ENCODE peak calls at places on chromosomes 6 and 20, in seven cellular contexts. One of them, this sample, is unnamed.

GRCh38 chr6:55047433-55048044 is 126.8 kb upstream of the HCRTR2 start:
- DNase-seq in GM10248: peak; percentile 16
- DNase-seq in cardiac fibroblast: no peak
- DNase-seq in coronary artery: no peak
- DNase-seq in foreskin fibroblast: no peak
- DNase-seq in heart left ventricle: no peak
- DNase-seq in ovary: no peak
- DNase-seq in this sample: no peak

GRCh38 chr20:4961746-4962145 is 39.6 kb downstream of the SLC23A2 start:
- DNase-seq in GM10248: no peak
- DNase-seq in cardiac fibroblast: peak; percentile 80
- DNase-seq in coronary artery: no peak
- DNase-seq in foreskin fibroblast: peak; percentile 71
- DNase-seq in heart left ventricle: no peak
- DNase-seq in ovary: no peak
- DNase-seq in this sample: no peak

GRCh38 chr6:127980996-127981395 is 80.1 kb upstream of the THEMIS start:
- DNase-seq in GM10248: no peak
- DNase-seq in cardiac fibroblast: no peak
- DNase-seq in coronary artery: no peak
- DNase-seq in foreskin fibroblast: no peak
- DNase-seq in heart left ventricle: no peak
- DNase-seq in ovary: no peak
- DNase-seq in this sample: no peak

GRCh38 chr20:48354320-48355263 is 473.2 kb downstream of the PREX1 start:
- DNase-seq in GM10248: no peak
- DNase-seq in cardiac fibroblast: no peak
- DNase-seq in coronary artery: no peak
- DNase-seq in foreskin fibroblast: no peak
- DNase-seq in heart left ventricle: no peak
- DNase-seq in ovary: no peak
- DNase-seq in this sample: no peak

GRCh38 chr20:1330075-1330830 is 1.3 kb upstream of the SDCBP2 start:
- DNase-seq in GM10248: no peak
- DNase-seq in cardiac fibroblast: peak; percentile 87
- DNase-seq in coronary artery: peak; percentile 78
- DNase-seq in foreskin fibroblast: no peak
- DNase-seq in heart left ventricle: peak; percentile 82
- DNase-seq in ovary: no peak
- DNase-seq in this sample: no peak

GRCh38 chr6:108736832-108737231 is 111.4 kb upstream of the ARMC2 start:
- DNase-seq in GM10248: no peak
- DNase-seq in cardiac fibroblast: peak; percentile 86
- DNase-seq in coronary artery: peak; percentile 85
- DNase-seq in foreskin fibroblast: peak; percentile 91
- DNase-seq in heart left ventricle: no peak
- DNase-seq in ovary: no peak
- DNase-seq in this sample: peak; percentile 38

GRCh38 chr6:56745081-56745480 is 102.4 kb upstream of the DST start:
- DNase-seq in GM10248: no peak
- DNase-seq in cardiac fibroblast: no peak
- DNase-seq in coronary artery: no peak
- DNase-seq in foreskin fibroblast: no peak
- DNase-seq in heart left ventricle: no peak
- DNase-seq in ovary: no peak
- DNase-seq in this sample: no peak

GRCh38 chr6:16278750-16279149 is 40.4 kb downstream of the GMPR start:
- DNase-seq in GM10248: no peak
- DNase-seq in cardiac fibroblast: no peak
- DNase-seq in coronary artery: no peak
- DNase-seq in foreskin fibroblast: no peak
- DNase-seq in heart left ventricle: no peak
- DNase-seq in ovary: no peak
- DNase-seq in this sample: no peak

GRCh38 chr6:25882066-25882496 is 8.0 kb upstream of the SLC17A3 start:
- DNase-seq in GM10248: peak; percentile 12
- DNase-seq in cardiac fibroblast: no peak
- DNase-seq in coronary artery: no peak
- DNase-seq in foreskin fibroblast: peak; percentile 8
- DNase-seq in heart left ventricle: peak; percentile 16
- DNase-seq in ovary: no peak
- DNase-seq in this sample: no peak

GRCh38 chr6:11006060-11006459 is 38.0 kb downstream of the ELOVL2 start:
- DNase-seq in GM10248: no peak
- DNase-seq in cardiac fibroblast: no peak
- DNase-seq in coronary artery: no peak
- DNase-seq in foreskin fibroblast: peak; percentile 25
- DNase-seq in heart left ventricle: no peak
- DNase-seq in ovary: no peak
- DNase-seq in this sample: no peak

GRCh38 chr6:141956046-141956761 is 176.5 kb upstream of the GJE1 start:
- DNase-seq in GM10248: no peak
- DNase-seq in cardiac fibroblast: peak; percentile 27
- DNase-seq in coronary artery: no peak
- DNase-seq in foreskin fibroblast: peak; percentile 41
- DNase-seq in heart left ventricle: peak; percentile 24
- DNase-seq in ovary: peak; percentile 23
- DNase-seq in this sample: no peak

GRCh38 chr20:52539891-52540290 is 348.3 kb upstream of the ZFP64 start:
- DNase-seq in GM10248: no peak
- DNase-seq in cardiac fibroblast: no peak
- DNase-seq in coronary artery: no peak
- DNase-seq in foreskin fibroblast: no peak
- DNase-seq in heart left ventricle: no peak
- DNase-seq in ovary: no peak
- DNase-seq in this sample: no peak

GRCh38 chr6:37525460-37526357 is 26.0 kb upstream of the CCDC167 start:
- DNase-seq in GM10248: peak; percentile 53
- DNase-seq in cardiac fibroblast: peak; percentile 34
- DNase-seq in coronary artery: no peak
- DNase-seq in foreskin fibroblast: peak; percentile 43
- DNase-seq in heart left ventricle: peak; percentile 7
- DNase-seq in ovary: no peak
- DNase-seq in this sample: no peak

GRCh38 chr6:69622230-69622629 is 174.6 kb downstream of the LMBRD1 start:
- DNase-seq in GM10248: no peak
- DNase-seq in cardiac fibroblast: no peak
- DNase-seq in coronary artery: no peak
- DNase-seq in foreskin fibroblast: no peak
- DNase-seq in heart left ventricle: no peak
- DNase-seq in ovary: no peak
- DNase-seq in this sample: no peak

GRCh38 chr20:30502670-30503069 is 754.8 kb upstream of the DEFB115 start:
- DNase-seq in GM10248: no peak
- DNase-seq in cardiac fibroblast: no peak
- DNase-seq in coronary artery: no peak
- DNase-seq in foreskin fibroblast: no peak
- DNase-seq in heart left ventricle: no peak
- DNase-seq in ovary: no peak
- DNase-seq in this sample: no peak

GRCh38 chr6:74785236-74785635 is 420.6 kb downstream of the COL12A1 start:
- DNase-seq in GM10248: no peak
- DNase-seq in cardiac fibroblast: peak; percentile 18
- DNase-seq in coronary artery: no peak
- DNase-seq in foreskin fibroblast: peak; percentile 64
- DNase-seq in heart left ventricle: no peak
- DNase-seq in ovary: no peak
- DNase-seq in this sample: no peak

GRCh38 chr20:58402305-58402704 is 13.3 kb downstream of the VAPB start:
- DNase-seq in GM10248: no peak
- DNase-seq in cardiac fibroblast: no peak
- DNase-seq in coronary artery: no peak
- DNase-seq in foreskin fibroblast: no peak
- DNase-seq in heart left ventricle: no peak
- DNase-seq in ovary: no peak
- DNase-seq in this sample: no peak

GRCh38 chr6:5053864-5054426 is 31.2 kb upstream of the PPP1R3G start:
- DNase-seq in GM10248: no peak
- DNase-seq in cardiac fibroblast: no peak
- DNase-seq in coronary artery: no peak
- DNase-seq in foreskin fibroblast: peak; percentile 78
- DNase-seq in heart left ventricle: no peak
- DNase-seq in ovary: no peak
- DNase-seq in this sample: no peak

GRCh38 chr20:23370873-23371272 is 8.9 kb downstream of the GZF1 start:
- DNase-seq in GM10248: no peak
- DNase-seq in cardiac fibroblast: no peak
- DNase-seq in coronary artery: no peak
- DNase-seq in foreskin fibroblast: no peak
- DNase-seq in heart left ventricle: no peak
- DNase-seq in ovary: no peak
- DNase-seq in this sample: no peak

GRCh38 chr6:158002951-158003853 is 21.5 kb downstream of the SYNJ2 start:
- DNase-seq in GM10248: no peak
- DNase-seq in cardiac fibroblast: peak; percentile 95
- DNase-seq in coronary artery: peak; percentile 88
- DNase-seq in foreskin fibroblast: peak; percentile 79
- DNase-seq in heart left ventricle: peak; percentile 77
- DNase-seq in ovary: peak; percentile 71
- DNase-seq in this sample: peak; percentile 87

GRCh38 chr20:54221996-54222890 is 14.4 kb downstream of the PFDN4 start:
- DNase-seq in GM10248: no peak
- DNase-seq in cardiac fibroblast: no peak
- DNase-seq in coronary artery: no peak
- DNase-seq in foreskin fibroblast: peak; percentile 17
- DNase-seq in heart left ventricle: peak; percentile 39
- DNase-seq in ovary: no peak
- DNase-seq in this sample: no peak

GRCh38 chr6:16200231-16200941 is 38.0 kb upstream of the GMPR start:
- DNase-seq in GM10248: no peak
- DNase-seq in cardiac fibroblast: peak; percentile 4
- DNase-seq in coronary artery: no peak
- DNase-seq in foreskin fibroblast: peak; percentile 43
- DNase-seq in heart left ventricle: no peak
- DNase-seq in ovary: no peak
- DNase-seq in this sample: no peak

GRCh38 chr20:51492167-51493092 is 50.1 kb downstream of the NFATC2 start:
- DNase-seq in GM10248: no peak
- DNase-seq in cardiac fibroblast: peak; percentile 50
- DNase-seq in coronary artery: peak; percentile 74
- DNase-seq in foreskin fibroblast: peak; percentile 34
- DNase-seq in heart left ventricle: peak; percentile 84
- DNase-seq in ovary: peak; percentile 94
- DNase-seq in this sample: no peak

GRCh38 chr6:107489636-107490567 is at the start of gene SOBP:
- DNase-seq in GM10248: peak; percentile 45
- DNase-seq in cardiac fibroblast: peak; percentile 38
- DNase-seq in coronary artery: peak; percentile 76
- DNase-seq in foreskin fibroblast: peak; percentile 69
- DNase-seq in heart left ventricle: peak; percentile 84
- DNase-seq in ovary: peak; percentile 88
- DNase-seq in this sample: no peak
- TF ChIP-seq CTCF in GM10248: no peak
- TF ChIP-seq CTCF in cardiac fibroblast: no peak
- TF ChIP-seq CTCF in coronary artery: no peak
- TF ChIP-seq CTCF in foreskin fibroblast: no peak
- TF ChIP-seq CTCF in heart left ventricle: no peak
- TF ChIP-seq CTCF in ovary: no peak
- TF ChIP-seq CTCF in this sample: no peak

GRCh38 chr6:159610881-159611280 is 82.2 kb downstream of the SOD2 start:
- DNase-seq in GM10248: no peak
- DNase-seq in cardiac fibroblast: no peak
- DNase-seq in coronary artery: no peak
- DNase-seq in foreskin fibroblast: no peak
- DNase-seq in heart left ventricle: no peak
- DNase-seq in ovary: no peak
- DNase-seq in this sample: no peak

GRCh38 chr6:159606786-159607185 is 86.3 kb downstream of the SOD2 start:
- DNase-seq in GM10248: no peak
- DNase-seq in cardiac fibroblast: peak; percentile 10
- DNase-seq in coronary artery: no peak
- DNase-seq in foreskin fibroblast: peak; percentile 47
- DNase-seq in heart left ventricle: no peak
- DNase-seq in ovary: no peak
- DNase-seq in this sample: no peak

GRCh38 chr6:159604443-159604956 is 88.5 kb downstream of the SOD2 start:
- DNase-seq in GM10248: no peak
- DNase-seq in cardiac fibroblast: no peak
- DNase-seq in coronary artery: no peak
- DNase-seq in foreskin fibroblast: no peak
- DNase-seq in heart left ventricle: no peak
- DNase-seq in ovary: no peak
- DNase-seq in this sample: no peak

GRCh38 chr6:159609813-159610212 is 83.2 kb downstream of the SOD2 start:
- DNase-seq in GM10248: no peak
- DNase-seq in cardiac fibroblast: no peak
- DNase-seq in coronary artery: no peak
- DNase-seq in foreskin fibroblast: peak; percentile 83
- DNase-seq in heart left ventricle: peak; percentile 36
- DNase-seq in ovary: no peak
- DNase-seq in this sample: no peak

DNA sequence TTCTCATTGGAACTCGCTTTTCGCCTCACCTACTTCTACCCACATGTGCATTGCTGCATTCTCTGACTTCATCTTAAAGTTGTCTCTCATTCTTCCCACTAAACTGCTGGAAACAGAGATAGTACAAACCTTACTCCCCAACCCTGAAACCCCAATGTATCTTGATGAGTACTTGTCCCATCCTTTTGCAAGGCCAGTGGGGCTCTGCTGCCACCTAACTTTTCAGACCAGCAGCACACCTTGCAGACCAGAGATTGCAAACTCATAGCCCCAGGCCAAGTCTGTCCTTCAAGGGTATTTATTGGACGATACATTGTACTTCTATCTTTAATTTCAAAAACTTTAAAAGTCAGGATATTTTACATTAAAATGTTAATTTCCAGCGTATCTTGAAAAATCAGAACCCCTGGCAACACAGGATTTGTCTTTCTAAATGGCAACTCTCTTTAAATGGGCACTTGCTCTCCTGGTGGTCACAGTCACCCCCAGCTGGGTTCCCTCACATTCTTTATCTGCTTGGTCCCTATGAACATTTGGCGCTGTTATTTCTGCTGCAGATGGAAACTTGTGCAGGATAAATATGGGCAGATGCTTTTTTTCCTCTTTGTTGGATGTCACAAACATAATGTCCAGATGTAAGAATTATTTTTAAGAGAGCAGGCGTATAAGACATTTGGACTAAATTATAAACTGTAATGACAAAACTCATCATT is 83.9 kb downstream of the SOD2 start:
- DNase-seq in GM10248: peak; percentile 57
- DNase-seq in cardiac fibroblast: peak; percentile 48
- DNase-seq in coronary artery: no peak
- DNase-seq in foreskin fibroblast: peak; percentile 62
- DNase-seq in heart left ventricle: no peak
- DNase-seq in ovary: no peak
- DNase-seq in this sample: peak; percentile 9
- TF ChIP-seq CTCF in GM10248: peak; percentile 66
- TF ChIP-seq CTCF in cardiac fibroblast: peak; percentile 71
- TF ChIP-seq CTCF in coronary artery: no peak
- TF ChIP-seq CTCF in foreskin fibroblast: peak; percentile 60
- TF ChIP-seq CTCF in heart left ventricle: no peak
- TF ChIP-seq CTCF in ovary: no peak
- TF ChIP-seq CTCF in this sample: peak; percentile 69

GRCh38 chr20:20955837-20956236 is 150.3 kb downstream of the LINC00237 start:
- DNase-seq in GM10248: no peak
- DNase-seq in cardiac fibroblast: no peak
- DNase-seq in coronary artery: no peak
- DNase-seq in foreskin fibroblast: no peak
- DNase-seq in heart left ventricle: no peak
- DNase-seq in ovary: no peak
- DNase-seq in this sample: no peak
- TF ChIP-seq CTCF in GM10248: no peak
- TF ChIP-seq CTCF in cardiac fibroblast: no peak
- TF ChIP-seq CTCF in coronary artery: no peak
- TF ChIP-seq CTCF in foreskin fibroblast: no peak
- TF ChIP-seq CTCF in heart left ventricle: no peak
- TF ChIP-seq CTCF in ovary: no peak
- TF ChIP-seq CTCF in this sample: no peak

GRCh38 chr20:10433623-10434466 is at the start of gene MKKS:
- DNase-seq in GM10248: peak; percentile 83
- DNase-seq in cardiac fibroblast: peak; percentile 94
- DNase-seq in coronary artery: peak; percentile 93
- DNase-seq in foreskin fibroblast: peak; percentile 98
- DNase-seq in heart left ventricle: peak; percentile 95
- DNase-seq in ovary: peak; percentile 92
- DNase-seq in this sample: peak; percentile 77
- TF ChIP-seq CTCF in GM10248: no peak
- TF ChIP-seq CTCF in cardiac fibroblast: no peak
- TF ChIP-seq CTCF in coronary artery: no peak
- TF ChIP-seq CTCF in foreskin fibroblast: no peak
- TF ChIP-seq CTCF in heart left ventricle: no peak
- TF ChIP-seq CTCF in ovary: peak; percentile 54
- TF ChIP-seq CTCF in this sample: peak; percentile 11